ENCODE peak calls at places on chromosome 15, in six cellular contexts. One of them, this sample, is unnamed.

GRCh38 chr15:73691398-73691797 is 7.2 kb downstream of the CD276 start:
- DNase-seq in astrocyte of the spinal cord: peak
- DNase-seq in GM13976: no peak
- DNase-seq in tibial nerve: peak
- DNase-seq in PC-3: peak
- DNase-seq in thoracic aorta: peak
- DNase-seq in this sample: no peak

GRCh38 chr15:67124911-67125588 is 59.6 kb downstream of the SMAD3 start:
- DNase-seq in astrocyte of the spinal cord: no peak
- DNase-seq in GM13976: no peak
- DNase-seq in tibial nerve: no peak
- DNase-seq in PC-3: no peak
- DNase-seq in thoracic aorta: no peak
- DNase-seq in this sample: no peak

GRCh38 chr15:90451215-90451850 is 63.3 kb downstream of the IQGAP1 start:
- DNase-seq in astrocyte of the spinal cord: peak
- DNase-seq in GM13976: no peak
- DNase-seq in tibial nerve: no peak
- DNase-seq in PC-3: peak
- DNase-seq in thoracic aorta: no peak
- DNase-seq in this sample: no peak

GRCh38 chr15:73936588-73937312 is 10.5 kb downstream of the LOXL1 start:
- DNase-seq in astrocyte of the spinal cord: no peak
- DNase-seq in GM13976: no peak
- DNase-seq in tibial nerve: no peak
- DNase-seq in PC-3: no peak
- DNase-seq in thoracic aorta: no peak
- DNase-seq in this sample: no peak

GRCh38 chr15:90957105-90957790 is 2.6 kb downstream of the RCCD1 start:
- DNase-seq in astrocyte of the spinal cord: peak
- DNase-seq in GM13976: peak
- DNase-seq in tibial nerve: no peak
- DNase-seq in PC-3: peak
- DNase-seq in thoracic aorta: no peak
- DNase-seq in this sample: no peak

GRCh38 chr15:99514306-99514705 is 51.5 kb upstream of the MEF2A start:
- DNase-seq in astrocyte of the spinal cord: no peak
- DNase-seq in GM13976: no peak
- DNase-seq in tibial nerve: no peak
- DNase-seq in PC-3: no peak
- DNase-seq in thoracic aorta: no peak
- DNase-seq in this sample: no peak

GRCh38 chr15:26438718-26439117 is 334.1 kb downstream of the GABRB3 start:
- DNase-seq in astrocyte of the spinal cord: no peak
- DNase-seq in GM13976: no peak
- DNase-seq in tibial nerve: no peak
- DNase-seq in PC-3: no peak
- DNase-seq in thoracic aorta: no peak
- DNase-seq in this sample: no peak

GRCh38 chr15:42826251-42826890 is 89.4 kb upstream of the CDAN1 start:
- DNase-seq in astrocyte of the spinal cord: no peak
- DNase-seq in GM13976: no peak
- DNase-seq in tibial nerve: no peak
- DNase-seq in PC-3: peak
- DNase-seq in thoracic aorta: no peak
- DNase-seq in this sample: no peak

GRCh38 chr15:63505842-63506222 is 1.4 kb downstream of the USP3 start:
- DNase-seq in astrocyte of the spinal cord: no peak
- DNase-seq in GM13976: no peak
- DNase-seq in tibial nerve: no peak
- DNase-seq in PC-3: no peak
- DNase-seq in thoracic aorta: no peak
- DNase-seq in this sample: no peak

GRCh38 chr15:65343374-65343981 is 34.3 kb downstream of the IGDCC3 start:
- DNase-seq in astrocyte of the spinal cord: no peak
- DNase-seq in GM13976: no peak
- DNase-seq in tibial nerve: no peak
- DNase-seq in PC-3: no peak
- DNase-seq in thoracic aorta: no peak
- DNase-seq in this sample: no peak

GRCh38 chr15:66630801-66631351 is 65.1 kb upstream of the LCTL start:
- DNase-seq in astrocyte of the spinal cord: no peak
- DNase-seq in GM13976: no peak
- DNase-seq in tibial nerve: no peak
- DNase-seq in PC-3: no peak
- DNase-seq in thoracic aorta: no peak
- DNase-seq in this sample: no peak

GRCh38 chr15:57432141-57432701 is 55.9 kb downstream of the CGNL1 start:
- DNase-seq in astrocyte of the spinal cord: no peak
- DNase-seq in GM13976: no peak
- DNase-seq in tibial nerve: no peak
- DNase-seq in PC-3: no peak
- DNase-seq in thoracic aorta: no peak
- DNase-seq in this sample: no peak

GRCh38 chr15:55758580-55758986 is 15.6 kb upstream of the PRTG start:
- DNase-seq in astrocyte of the spinal cord: no peak
- DNase-seq in GM13976: no peak
- DNase-seq in tibial nerve: no peak
- DNase-seq in PC-3: no peak
- DNase-seq in thoracic aorta: no peak
- DNase-seq in this sample: no peak

GRCh38 chr15:81235781-81236507 is 39.3 kb downstream of the IL16 start:
- DNase-seq in astrocyte of the spinal cord: peak
- DNase-seq in GM13976: no peak
- DNase-seq in tibial nerve: no peak
- DNase-seq in PC-3: peak
- DNase-seq in thoracic aorta: no peak
- DNase-seq in this sample: no peak

GRCh38 chr15:48052871-48053383 is 67.9 kb upstream of the SLC24A5 start:
- DNase-seq in astrocyte of the spinal cord: no peak
- DNase-seq in GM13976: no peak
- DNase-seq in tibial nerve: no peak
- DNase-seq in PC-3: peak
- DNase-seq in thoracic aorta: no peak
- DNase-seq in this sample: no peak

GRCh38 chr15:74621546-74621920 is 5.9 kb downstream of the CLK3 start:
- DNase-seq in astrocyte of the spinal cord: no peak
- DNase-seq in GM13976: no peak
- DNase-seq in tibial nerve: no peak
- DNase-seq in PC-3: no peak
- DNase-seq in thoracic aorta: no peak
- DNase-seq in this sample: no peak

GRCh38 chr15:73075151-73075859 is 23.0 kb downstream of the NEO1 start:
- DNase-seq in astrocyte of the spinal cord: peak
- DNase-seq in GM13976: no peak
- DNase-seq in tibial nerve: no peak
- DNase-seq in PC-3: no peak
- DNase-seq in thoracic aorta: no peak
- DNase-seq in this sample: no peak

GRCh38 chr15:26097216-26097615 is 234.1 kb upstream of the ATP10A start:
- DNase-seq in astrocyte of the spinal cord: no peak
- DNase-seq in GM13976: no peak
- DNase-seq in tibial nerve: no peak
- DNase-seq in PC-3: no peak
- DNase-seq in thoracic aorta: no peak
- DNase-seq in this sample: no peak

GRCh38 chr15:69403611-69404010 is 10.5 kb upstream of the KIF23 start:
- DNase-seq in astrocyte of the spinal cord: peak
- DNase-seq in GM13976: no peak
- DNase-seq in tibial nerve: no peak
- DNase-seq in PC-3: peak
- DNase-seq in thoracic aorta: no peak
- DNase-seq in this sample: no peak

GRCh38 chr15:82647045-82647834 is at the start of gene CPEB1:
- DNase-seq in astrocyte of the spinal cord: peak
- DNase-seq in GM13976: peak
- DNase-seq in tibial nerve: no peak
- DNase-seq in PC-3: no peak
- DNase-seq in thoracic aorta: no peak
- DNase-seq in this sample: peak

GRCh38 chr15:58065011-58065444 is 483 bp downstream of the ALDH1A2 start:
- DNase-seq in astrocyte of the spinal cord: no peak
- DNase-seq in GM13976: no peak
- DNase-seq in tibial nerve: no peak
- DNase-seq in PC-3: no peak
- DNase-seq in thoracic aorta: no peak
- DNase-seq in this sample: peak

GRCh38 chr15:99180287-99180962 is 69.0 kb downstream of the TTC23 start:
- DNase-seq in astrocyte of the spinal cord: no peak
- DNase-seq in GM13976: no peak
- DNase-seq in tibial nerve: no peak
- DNase-seq in PC-3: no peak
- DNase-seq in thoracic aorta: no peak
- DNase-seq in this sample: no peak

GRCh38 chr15:40891810-40892448 is 2.3 kb upstream of the VPS18 start:
- DNase-seq in astrocyte of the spinal cord: peak
- DNase-seq in GM13976: peak
- DNase-seq in tibial nerve: no peak
- DNase-seq in PC-3: peak
- DNase-seq in thoracic aorta: no peak
- DNase-seq in this sample: peak

GRCh38 chr15:31365655-31366127 is 39.1 kb downstream of the KLF13 start:
- DNase-seq in astrocyte of the spinal cord: peak
- DNase-seq in GM13976: peak
- DNase-seq in tibial nerve: peak
- DNase-seq in PC-3: no peak
- DNase-seq in thoracic aorta: peak
- DNase-seq in this sample: peak

GRCh38 chr15:58771621-58772235 is 626 bp downstream of the MINDY2 start:
- DNase-seq in astrocyte of the spinal cord: peak
- DNase-seq in GM13976: peak
- DNase-seq in tibial nerve: no peak
- DNase-seq in PC-3: peak
- DNase-seq in thoracic aorta: no peak
- DNase-seq in this sample: peak

GRCh38 chr15:101266034-101266433 is 11.3 kb downstream of the SELENOS start:
- DNase-seq in astrocyte of the spinal cord: peak
- DNase-seq in GM13976: no peak
- DNase-seq in tibial nerve: no peak
- DNase-seq in PC-3: no peak
- DNase-seq in thoracic aorta: no peak
- DNase-seq in this sample: no peak

GRCh38 chr15:101266787-101267186 is 10.5 kb downstream of the SELENOS start:
- DNase-seq in astrocyte of the spinal cord: no peak
- DNase-seq in GM13976: no peak
- DNase-seq in tibial nerve: no peak
- DNase-seq in PC-3: no peak
- DNase-seq in thoracic aorta: no peak
- DNase-seq in this sample: no peak

GRCh38 chr15:101272584-101272983 is 4.7 kb downstream of the SELENOS start:
- DNase-seq in astrocyte of the spinal cord: no peak
- DNase-seq in GM13976: no peak
- DNase-seq in tibial nerve: no peak
- DNase-seq in PC-3: no peak
- DNase-seq in thoracic aorta: no peak
- DNase-seq in this sample: no peak

GRCh38 chr15:101267320-101268104 is 9.8 kb downstream of the SELENOS start:
- DNase-seq in astrocyte of the spinal cord: peak
- DNase-seq in GM13976: no peak
- DNase-seq in tibial nerve: no peak
- DNase-seq in PC-3: peak
- DNase-seq in thoracic aorta: no peak
- DNase-seq in this sample: no peak

GRCh38 chr15:101269479-101270223 is 7.6 kb downstream of the SELENOS start:
- DNase-seq in astrocyte of the spinal cord: no peak
- DNase-seq in GM13976: no peak
- DNase-seq in tibial nerve: no peak
- DNase-seq in PC-3: peak
- DNase-seq in thoracic aorta: no peak
- DNase-seq in this sample: no peak
- TF ChIP-seq CTCF in astrocyte of the spinal cord: peak
- TF ChIP-seq CTCF in GM13976: peak
- TF ChIP-seq CTCF in tibial nerve: no peak
- TF ChIP-seq CTCF in PC-3: peak
- TF ChIP-seq CTCF in thoracic aorta: no peak
- TF ChIP-seq CTCF in this sample: peak

GRCh38 chr15:52228928-52229327 is 37.7 kb upstream of the GNB5 start:
- DNase-seq in astrocyte of the spinal cord: no peak
- DNase-seq in GM13976: no peak
- DNase-seq in tibial nerve: no peak
- DNase-seq in PC-3: peak
- DNase-seq in thoracic aorta: no peak
- DNase-seq in this sample: peak
- TF ChIP-seq CTCF in astrocyte of the spinal cord: no peak
- TF ChIP-seq CTCF in GM13976: no peak
- TF ChIP-seq CTCF in tibial nerve: no peak
- TF ChIP-seq CTCF in PC-3: no peak
- TF ChIP-seq CTCF in thoracic aorta: no peak
- TF ChIP-seq CTCF in this sample: no peak

GRCh38 chr15:29672446-29672845 is 149.8 kb downstream of the TJP1 start:
- DNase-seq in astrocyte of the spinal cord: no peak
- DNase-seq in GM13976: no peak
- DNase-seq in tibial nerve: no peak
- DNase-seq in PC-3: no peak
- DNase-seq in thoracic aorta: no peak
- DNase-seq in this sample: no peak
- TF ChIP-seq CTCF in astrocyte of the spinal cord: no peak
- TF ChIP-seq CTCF in GM13976: no peak
- TF ChIP-seq CTCF in tibial nerve: no peak
- TF ChIP-seq CTCF in PC-3: no peak
- TF ChIP-seq CTCF in thoracic aorta: no peak
- TF ChIP-seq CTCF in this sample: no peak

DNA sequence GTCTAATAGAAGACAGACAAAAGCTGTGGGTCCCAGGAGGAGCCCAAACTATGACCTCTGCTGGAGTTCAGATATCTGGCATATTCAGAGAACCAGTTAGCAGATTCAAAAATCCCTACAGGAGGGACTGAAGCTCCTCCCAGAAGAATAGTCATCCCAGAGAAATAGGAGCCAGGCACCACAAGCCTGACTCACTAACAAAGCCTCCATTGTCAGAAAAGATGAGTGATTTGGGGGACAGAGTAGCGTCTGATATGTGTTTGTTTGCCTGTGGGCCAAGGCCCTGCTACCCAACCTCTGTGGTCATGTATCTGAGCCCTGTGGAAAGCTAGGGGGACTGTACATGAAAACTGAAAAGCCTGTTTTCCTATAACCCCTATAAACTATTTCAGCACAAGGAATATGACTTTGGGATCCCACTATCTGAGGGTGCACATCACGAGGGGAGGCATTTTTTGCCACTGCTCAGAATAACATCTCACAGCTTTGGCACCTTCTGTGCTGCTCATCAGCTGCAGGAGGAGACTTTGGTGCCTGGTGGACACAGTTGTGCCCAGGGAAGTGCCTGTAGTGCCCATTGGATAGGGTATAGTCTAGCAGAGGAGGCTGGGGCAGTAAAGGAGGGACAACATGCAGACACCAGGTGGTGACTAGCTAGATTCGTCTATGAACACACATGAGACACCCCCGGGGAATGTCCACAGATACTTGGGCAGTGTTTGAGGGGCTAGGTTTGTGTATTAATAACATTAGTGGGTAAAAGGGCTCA is 9.7 kb upstream of the LARP6 start:
- DNase-seq in astrocyte of the spinal cord: peak
- DNase-seq in GM13976: no peak
- DNase-seq in tibial nerve: no peak
- DNase-seq in PC-3: peak
- DNase-seq in thoracic aorta: no peak
- DNase-seq in this sample: no peak
- TF ChIP-seq CTCF in astrocyte of the spinal cord: no peak
- TF ChIP-seq CTCF in GM13976: no peak
- TF ChIP-seq CTCF in tibial nerve: no peak
- TF ChIP-seq CTCF in PC-3: no peak
- TF ChIP-seq CTCF in thoracic aorta: no peak
- TF ChIP-seq CTCF in this sample: no peak

GRCh38 chr15:79195802-79196201 is 86.7 kb upstream of the ANKRD34C start:
- DNase-seq in astrocyte of the spinal cord: no peak
- DNase-seq in GM13976: no peak
- DNase-seq in tibial nerve: no peak
- DNase-seq in PC-3: no peak
- DNase-seq in thoracic aorta: no peak
- DNase-seq in this sample: no peak
- TF ChIP-seq CTCF in astrocyte of the spinal cord: no peak
- TF ChIP-seq CTCF in GM13976: no peak
- TF ChIP-seq CTCF in tibial nerve: no peak
- TF ChIP-seq CTCF in PC-3: no peak
- TF ChIP-seq CTCF in thoracic aorta: no peak
- TF ChIP-seq CTCF in this sample: no peak